ENCODE peak calls at places on chromosomes 6 and 20, in seven cellular contexts. N is GM12865, F is fibroblast of mammary gland, U is tibial nerve, C is cardiac muscle cell, O is bronchial epithelial cell, Z is astrocyte of the cerebellum. Y is an unnamed sample.

GRCh38 chr6:20652691-20653479 is 118.6 kb downstream of the CDKAL1 start:
- DNase-seq in O (peak), U (no peak), N (no peak), F (peak), C (no peak), Z (no peak), Y (peak)

GRCh38 chr6:159106627-159107241 is 61.9 kb upstream of the TAGAP start:
- DNase-seq in C (peak), F (peak), N (peak), O (peak), U (no peak), Z (no peak), Y (peak)

GRCh38 chr6:150680510-150680909 is 80.8 kb downstream of the PLEKHG1 start:
- DNase-seq in O (no peak), U (no peak), Z (no peak), C (no peak), F (no peak), N (no peak), Y (no peak)

GRCh38 chr6:7939864-7940228 is 29.3 kb upstream of the TXNDC5 start:
- DNase-seq in F (peak), N (no peak), Z (no peak), U (no peak), O (no peak), C (peak), Y (no peak)

GRCh38 chr6:119830069-119830468 is 480.5 kb upstream of the MAN1A1 start:
- DNase-seq in N (no peak), O (no peak), Z (no peak), F (no peak), C (no peak), U (no peak), Y (no peak)

GRCh38 chr20:52889225-52889624 is 82.9 kb upstream of the TSHZ2 start:
- DNase-seq in C (no peak), F (peak), Z (peak), U (no peak), O (peak), N (no peak), Y (peak)

GRCh38 chr6:16338577-16339262 is 100.3 kb downstream of the GMPR start:
- DNase-seq in O (peak), F (peak), N (no peak), C (peak), U (peak), Z (peak), Y (peak)

GRCh38 chr6:156935000-156935399 is 157.8 kb downstream of the ARID1B start:
- DNase-seq in N (no peak), C (no peak), U (no peak), O (no peak), Z (no peak), F (no peak), Y (no peak)

GRCh38 chr6:132165677-132166076 is 214.5 kb upstream of the CCN2 start:
- DNase-seq in N (no peak), C (no peak), Z (no peak), O (no peak), U (no peak), F (no peak), Y (no peak)

GRCh38 chr20:37729909-37730308 is 36.1 kb downstream of the CTNNBL1 start:
- DNase-seq in O (peak), U (no peak), F (peak), N (no peak), C (no peak), Z (no peak), Y (peak)

GRCh38 chr6:83073620-83074019 is 6.1 kb downstream of the DOP1A start:
- DNase-seq in U (no peak), O (no peak), Z (no peak), F (no peak), C (no peak), N (no peak), Y (no peak)

GRCh38 chr20:41865938-41866337 is 247.8 kb upstream of the CHD6 start:
- DNase-seq in C (no peak), O (peak), N (no peak), U (no peak), F (no peak), Z (no peak), Y (no peak)

GRCh38 chr6:165974817-165975216 is 192.8 kb downstream of the TBXT start:
- DNase-seq in F (no peak), U (no peak), Z (no peak), N (no peak), O (no peak), C (no peak), Y (no peak)

GRCh38 chr20:35776513-35777101 is 4.8 kb downstream of the PHF20 start:
- DNase-seq in C (no peak), N (no peak), U (peak), F (peak), O (peak), Z (no peak), Y (peak)

GRCh38 chr20:62160253-62160652 is 16.7 kb downstream of the SS18L1 start:
- DNase-seq in O (no peak), F (no peak), U (no peak), Z (no peak), C (no peak), N (no peak), Y (no peak)

GRCh38 chr20:59006167-59006863 is 739 bp downstream of the CTSZ start:
- DNase-seq in N (peak), F (peak), O (no peak), Z (no peak), U (peak), C (no peak), Y (no peak)

GRCh38 chr6:107392069-107392468 is 67.3 kb downstream of the PDSS2 start:
- DNase-seq in U (no peak), C (no peak), N (peak), F (no peak), Z (no peak), O (no peak), Y (no peak)

GRCh38 chr6:71326611-71327010 is 38.0 kb downstream of the OGFRL1 start:
- DNase-seq in Z (no peak), U (no peak), F (no peak), N (no peak), C (no peak), O (no peak), Y (no peak)

GRCh38 chr20:60851826-60852704 is 400.0 kb upstream of the CDH4 start:
- DNase-seq in O (no peak), N (no peak), F (peak), Z (no peak), U (no peak), C (peak), Y (no peak)

GRCh38 chr6:119073307-119074051 is 5.0 kb downstream of the FAM184A start:
- DNase-seq in C (no peak), N (no peak), F (no peak), Z (no peak), U (no peak), O (no peak), Y (no peak)

GRCh38 chr20:23350855-23351838 is 556 bp downstream of the NXT1 start:
- DNase-seq in F (peak), O (peak), N (peak), C (peak), Z (no peak), U (peak), Y (peak)
- TF ChIP-seq CTCF in F (no peak), O (no peak), N (no peak), C (no peak), Z (no peak), U (no peak), Y (no peak)

GRCh38 chr6:117890172-117890571 is 16.9 kb upstream of the SLC35F1 start:
- DNase-seq in O (no peak), C (no peak), U (no peak), N (no peak), Z (no peak), F (no peak), Y (no peak)
- H3K4me3 ChIP-seq in O (no peak), C (no peak), U (no peak), N (no peak), Z (no peak), F (no peak), Y (no peak)

DNA sequence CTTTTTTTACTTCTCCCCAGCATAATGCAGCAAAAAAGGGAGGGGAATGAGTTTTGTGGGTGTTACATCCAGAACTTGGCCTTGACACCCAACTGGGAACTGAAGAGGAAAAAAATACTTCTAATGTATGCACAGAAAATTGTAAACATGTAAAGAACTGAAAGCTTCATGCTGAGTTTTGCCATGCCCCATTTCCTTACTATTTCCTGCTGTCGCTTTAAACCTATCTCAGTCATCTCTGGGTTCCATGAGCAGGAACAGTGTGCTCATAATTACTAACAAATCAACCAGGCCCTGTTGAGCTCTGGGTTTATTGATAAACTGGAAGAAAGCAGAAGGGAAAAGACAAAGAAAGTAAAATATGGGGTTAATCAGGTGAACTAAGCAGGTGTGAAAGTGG is 14.2 kb downstream of the TFAP2B start:
- DNase-seq in N (no peak), C (no peak), U (no peak), Z (no peak), F (no peak), O (no peak), Y (no peak)
- TF ChIP-seq CTCF in N (no peak), C (no peak), U (no peak), Z (no peak), F (no peak), O (no peak), Y (no peak)

GRCh38 chr6:164528539-164528938 is 780.9 kb downstream of the C6orf118 start:
- DNase-seq in Z (no peak), C (no peak), U (no peak), F (no peak), O (peak), N (no peak), Y (no peak)
- H3K4me3 ChIP-seq in Z (no peak), C (no peak), U (no peak), F (no peak), O (no peak), N (no peak), Y (no peak)

GRCh38 chr20:13613917-13614316 is 24.8 kb downstream of the TASP1 start:
- DNase-seq in N (no peak), O (no peak), Z (no peak), U (no peak), F (peak), C (no peak), Y (peak)

GRCh38 chr20:13611726-13612125 is 27.0 kb downstream of the TASP1 start:
- DNase-seq in C (no peak), F (no peak), Z (no peak), O (no peak), N (no peak), U (no peak), Y (no peak)

GRCh38 chr20:13610205-13610604 is 28.5 kb downstream of the TASP1 start:
- DNase-seq in O (no peak), N (peak), U (no peak), C (peak), Z (no peak), F (no peak), Y (no peak)
- TF ChIP-seq CTCF in O (no peak), N (peak), U (no peak), C (no peak), Z (no peak), F (peak), Y (no peak)

DNA sequence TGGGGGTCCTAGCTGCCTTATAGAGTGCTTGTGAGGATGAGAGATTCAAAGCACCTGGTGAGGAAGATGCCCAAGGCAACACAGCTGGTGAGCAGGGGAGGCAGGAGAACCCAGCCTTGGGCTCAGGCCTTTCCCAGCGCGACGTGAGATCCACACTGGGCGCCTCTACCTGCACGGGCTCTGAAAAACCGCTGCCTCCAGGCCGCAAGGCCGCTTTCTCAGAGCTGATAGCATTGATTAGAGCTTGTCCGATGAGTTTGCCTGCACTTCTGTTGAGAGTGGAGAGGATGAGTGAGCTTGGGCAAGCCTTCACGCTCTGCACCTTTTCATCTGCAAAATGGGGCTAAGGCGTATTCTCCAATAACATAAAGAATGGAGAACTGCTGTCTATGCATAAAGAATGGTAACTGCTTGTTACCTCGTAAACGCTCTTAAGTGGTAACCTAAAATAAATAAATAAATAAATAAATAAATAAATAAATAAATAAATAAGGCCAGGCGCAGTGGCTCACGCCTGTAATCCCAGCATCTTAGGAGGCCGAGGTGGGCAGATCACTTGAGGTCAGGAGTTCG is 916 bp downstream of the PABPC1L start:
- DNase-seq in U (no peak), N (no peak), O (peak), Z (no peak), C (no peak), F (no peak), Y (no peak)
- H3K4me3 ChIP-seq in U (peak), N (peak), O (peak), Z (peak), C (peak), F (peak), Y (peak)

GRCh38 chr20:24782801-24783630 is 166.1 kb upstream of the CST7 start:
- DNase-seq in U (no peak), O (no peak), C (no peak), N (no peak), Z (no peak), F (no peak), Y (no peak)

GRCh38 chr20:24784607-24785006 is 164.5 kb upstream of the CST7 start:
- DNase-seq in N (no peak), C (no peak), Z (no peak), O (no peak), F (no peak), U (no peak), Y (no peak)

GRCh38 chr20:24785141-24785924 is 163.7 kb upstream of the CST7 start:
- DNase-seq in O (peak), F (no peak), C (no peak), N (no peak), Z (peak), U (no peak), Y (peak)

GRCh38 chr20:24782221-24782620 is 166.8 kb upstream of the CST7 start:
- DNase-seq in O (no peak), U (no peak), C (no peak), N (no peak), F (no peak), Z (no peak), Y (no peak)

DNA sequence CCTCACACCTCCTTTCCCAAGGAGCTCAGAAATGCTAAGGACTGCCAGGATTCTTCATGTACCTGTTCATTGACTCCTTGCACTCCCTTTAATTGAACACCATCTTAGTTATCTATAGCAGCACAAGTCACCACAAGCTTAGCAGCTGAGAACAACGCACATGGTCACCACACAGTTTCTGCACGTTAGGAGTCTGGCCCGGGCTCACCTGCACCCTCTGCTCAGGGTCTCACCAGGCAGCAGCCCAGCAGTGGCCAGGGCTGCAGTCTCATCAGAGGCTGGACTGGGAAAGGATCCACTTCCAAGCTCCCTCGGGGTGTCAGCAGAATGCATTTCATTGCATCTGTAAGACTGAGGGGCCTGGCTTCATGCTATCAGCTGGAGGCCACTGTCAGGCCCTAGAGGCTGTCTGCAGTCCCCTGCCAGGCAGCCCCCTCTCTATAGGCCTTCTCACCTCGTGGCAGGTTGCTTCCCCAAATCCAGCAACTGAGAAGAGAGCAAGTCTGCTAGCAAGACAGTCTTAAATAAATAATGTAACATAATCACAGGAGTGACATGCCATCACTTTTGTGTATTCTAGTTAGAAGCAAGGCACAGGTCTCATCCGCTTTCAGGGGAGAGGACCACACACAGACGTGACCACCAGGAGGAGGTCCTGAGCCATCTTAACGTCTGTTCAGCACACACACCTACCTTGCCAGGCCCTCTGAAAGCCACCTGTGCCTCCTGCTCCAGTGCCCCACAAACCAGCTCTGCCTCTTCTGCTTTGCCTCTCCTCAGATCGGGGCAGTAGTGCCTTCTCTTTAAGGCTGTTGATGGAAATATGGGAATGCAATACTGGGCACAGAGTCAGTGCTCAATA is 165.2 kb upstream of the CST7 start:
- DNase-seq in O (no peak), N (peak), F (no peak), Z (no peak), U (no peak), C (no peak), Y (no peak)
- TF ChIP-seq CTCF in O (peak), N (peak), F (no peak), Z (no peak), U (no peak), C (no peak), Y (no peak)

GRCh38 chr6:395432-396125 is 4.0 kb downstream of the IRF4 start:
- DNase-seq in U (no peak), C (no peak), O (no peak), F (no peak), N (no peak), Z (no peak), Y (no peak)

GRCh38 chr6:396126-396520 is 4.6 kb downstream of the IRF4 start:
- DNase-seq in U (no peak), O (no peak), N (no peak), Z (no peak), F (no peak), C (no peak), Y (no peak)

GRCh38 chr6:398065-398464 is 6.5 kb downstream of the IRF4 start:
- DNase-seq in O (no peak), U (no peak), C (no peak), N (peak), Z (no peak), F (no peak), Y (no peak)

GRCh38 chr6:397604-398003 is 6.1 kb downstream of the IRF4 start:
- DNase-seq in N (peak), C (no peak), F (no peak), Z (no peak), O (no peak), U (no peak), Y (no peak)

GRCh38 chr6:397056-397455 is 5.5 kb downstream of the IRF4 start:
- DNase-seq in O (no peak), F (no peak), U (no peak), Z (no peak), C (no peak), N (no peak), Y (no peak)
- H3K4me3 ChIP-seq in O (no peak), F (no peak), U (no peak), Z (no peak), C (no peak), N (peak), Y (no peak)

DNA sequence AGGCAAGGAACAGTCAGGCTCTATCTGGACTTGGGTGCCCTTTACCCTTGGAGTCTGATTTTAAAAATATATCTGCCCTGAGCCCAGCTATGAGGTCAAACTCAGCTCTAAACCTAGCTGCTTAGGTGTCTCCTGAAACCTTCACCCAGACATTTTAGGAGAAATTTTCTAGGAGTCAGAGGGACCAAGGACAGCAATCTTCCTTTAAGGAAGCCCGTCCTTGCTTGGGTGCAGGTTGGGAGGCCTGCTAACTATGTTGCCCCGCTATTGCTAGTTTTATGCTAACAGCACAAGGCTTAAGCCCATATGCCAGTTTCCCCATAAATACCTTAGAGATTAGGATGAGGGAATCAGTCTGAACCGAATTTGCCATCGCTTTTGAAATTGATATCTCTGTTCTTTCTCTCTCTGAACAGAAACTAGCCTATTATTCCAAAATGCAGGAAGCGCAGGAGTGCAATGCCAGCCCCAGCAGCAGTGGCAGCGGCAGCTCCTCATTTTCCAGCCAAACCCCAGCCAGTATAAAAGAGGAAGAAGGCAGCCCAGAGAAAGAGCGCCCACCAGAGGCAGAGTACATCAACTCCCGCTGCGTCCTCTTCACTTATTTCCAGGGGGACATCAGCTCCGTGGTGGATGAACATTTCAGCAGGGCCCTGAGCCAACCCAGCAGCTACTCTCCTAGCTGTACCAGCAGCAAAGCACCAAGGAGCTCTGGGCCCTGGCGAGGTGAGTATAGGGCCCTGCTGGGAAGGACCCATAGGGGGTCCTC is 2.6 kb downstream of the VGLL2 start:
- DNase-seq in U (no peak), N (no peak), Z (no peak), F (no peak), C (peak), O (no peak), Y (no peak)
- TF ChIP-seq CTCF in U (no peak), N (peak), Z (no peak), F (peak), C (no peak), O (no peak), Y (no peak)

DNA sequence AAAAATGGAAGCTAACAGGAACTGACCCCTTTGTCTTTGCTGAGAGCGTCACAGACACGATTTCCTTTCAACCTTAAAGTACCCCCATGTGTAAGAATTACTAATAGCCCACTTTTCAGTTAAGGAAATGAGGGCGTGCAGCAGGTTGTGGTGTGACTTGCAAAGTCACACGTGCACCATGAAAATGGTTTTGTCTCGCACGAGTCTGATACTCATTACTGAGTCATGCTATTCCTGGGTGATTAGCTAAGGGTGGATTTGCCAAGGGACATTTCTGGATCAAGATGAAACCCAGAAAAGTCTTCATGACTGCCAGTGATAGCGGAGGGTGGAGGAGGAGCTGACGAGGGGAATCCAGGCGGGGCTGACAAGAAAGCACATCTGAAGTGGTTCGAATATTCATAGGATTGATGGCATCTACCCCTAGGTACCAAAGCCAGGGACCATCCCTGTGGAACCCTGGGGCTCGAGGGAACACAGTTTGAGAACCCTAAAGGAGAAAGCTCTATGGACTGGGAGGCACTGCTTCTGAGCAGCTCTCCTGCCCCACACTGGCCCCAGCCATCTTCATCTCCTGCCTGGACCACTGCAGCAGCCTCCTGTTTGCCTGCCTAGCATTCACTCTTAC is 12.1 kb upstream of the NFATC2 start:
- DNase-seq in C (no peak), Z (no peak), O (peak), N (peak), U (no peak), F (peak), Y (peak)
- H3K4me3 ChIP-seq in C (no peak), Z (no peak), O (no peak), N (no peak), U (no peak), F (no peak), Y (no peak)